ENCODE peak calls at places on chromosomes 1 and 21, in six cellular contexts. J, V, O, U, Y and S are unnamed samples.

GRCh38 chr21:45224189-45224938 is 63.3 kb downstream of the POFUT2 start:
- DNase-seq in J (no peak), Y (no peak), U (no peak), O (peak), V (peak), S (no peak)

GRCh38 chr1:93816970-93817738 is 61.9 kb downstream of the DNTTIP2 start:
- DNase-seq in V (peak), Y (no peak), O (no peak), J (no peak), U (no peak), S (no peak)

GRCh38 chr21:17731554-17731953 is 87.6 kb downstream of the C21orf91 start:
- DNase-seq in O (no peak), J (no peak), Y (no peak), U (no peak), V (no peak), S (no peak)

GRCh38 chr1:241714321-241715218 is 62.5 kb downstream of the WDR64 start:
- DNase-seq in J (no peak), V (no peak), U (no peak), O (no peak), Y (no peak), S (no peak)

GRCh38 chr1:14140800-14141526 is 441.0 kb downstream of the PRDM2 start:
- DNase-seq in U (no peak), V (peak), O (no peak), Y (peak), J (no peak), S (peak)

GRCh38 chr1:34332996-34333395 is 156.3 kb downstream of the C1orf94 start:
- DNase-seq in J (no peak), Y (no peak), O (no peak), U (no peak), V (no peak), S (no peak)

GRCh38 chr1:26759531-26759930 is 28.2 kb upstream of the PIGV start:
- DNase-seq in J (no peak), Y (no peak), O (no peak), U (no peak), V (no peak), S (no peak)

GRCh38 chr1:41515131-41515678 is 30.7 kb upstream of the EDN2 start:
- DNase-seq in O (no peak), Y (no peak), J (no peak), U (peak), V (peak), S (no peak)

GRCh38 chr1:30707412-30708360 is 15.7 kb downstream of the MATN1 start:
- DNase-seq in U (peak), O (peak), V (peak), Y (peak), J (peak), S (peak)

GRCh38 chr1:227059076-227059475 is 119.0 kb downstream of the COQ8A start:
- DNase-seq in J (no peak), V (no peak), O (no peak), Y (no peak), U (no peak), S (no peak)

GRCh38 chr1:71521655-71522264 is 440.9 kb upstream of the ZRANB2 start:
- DNase-seq in O (no peak), Y (peak), U (peak), V (peak), J (no peak), S (peak)

GRCh38 chr1:243903904-243904303 is 53.9 kb upstream of the AKT3 start:
- DNase-seq in J (no peak), V (peak), Y (no peak), U (no peak), O (no peak), S (no peak)

GRCh38 chr1:234369784-234370183 is 3.5 kb upstream of the COA6 start:
- DNase-seq in Y (no peak), U (peak), V (no peak), O (no peak), J (no peak), S (no peak)

GRCh38 chr1:231971397-231972233 is 345.0 kb downstream of the DISC1 start:
- DNase-seq in O (no peak), U (no peak), Y (no peak), V (no peak), J (no peak), S (no peak)

GRCh38 chr1:22398656-22399420 is 52.8 kb upstream of the ZBTB40 start:
- DNase-seq in J (no peak), O (no peak), Y (no peak), U (no peak), V (no peak), S (no peak)

GRCh38 chr1:186765446-186765845 is 63.3 kb upstream of the PLA2G4A start:
- DNase-seq in J (no peak), U (no peak), O (no peak), Y (no peak), V (no peak), S (no peak)

GRCh38 chr1:171566467-171566866 is 55.6 kb upstream of the MYOCOS start:
- DNase-seq in J (no peak), U (peak), V (no peak), O (no peak), Y (no peak), S (peak)

GRCh38 chr1:24294228-24294672 is 24.9 kb upstream of the GRHL3 start:
- DNase-seq in Y (no peak), O (no peak), V (peak), U (peak), J (no peak), S (peak)

GRCh38 chr1:212683357-212683722 is 16.3 kb downstream of the BATF3 start:
- DNase-seq in O (peak), J (peak), U (no peak), V (no peak), Y (no peak), S (no peak)

GRCh38 chr1:150065184-150065871 is 2.2 kb upstream of the VPS45 start:
- DNase-seq in V (no peak), O (no peak), U (no peak), Y (no peak), J (no peak), S (no peak)

GRCh38 chr1:34612091-34612631 is 142.7 kb upstream of the GJB5 start:
- DNase-seq in U (no peak), Y (no peak), O (no peak), J (no peak), V (no peak), S (no peak)

GRCh38 chr1:18452550-18452949 is 28.2 kb upstream of the KLHDC7A start:
- DNase-seq in J (no peak), V (peak), U (no peak), O (no peak), Y (peak), S (no peak)

GRCh38 chr1:67726224-67726623 is 41.2 kb downstream of the GADD45A start:
- DNase-seq in Y (no peak), O (no peak), U (no peak), J (no peak), V (no peak), S (no peak)

GRCh38 chr1:7550261-7550850 is 220.7 kb upstream of the VAMP3 start:
- DNase-seq in U (no peak), O (no peak), V (no peak), Y (no peak), J (no peak), S (no peak)

GRCh38 chr1:228010921-228011320 is 4.1 kb downstream of the WNT3A start:
- DNase-seq in Y (no peak), J (no peak), U (no peak), O (no peak), V (no peak), S (no peak)

GRCh38 chr1:95321516-95321915 is 87.5 kb downstream of the RWDD3 start:
- DNase-seq in Y (no peak), U (no peak), V (no peak), J (no peak), O (no peak), S (no peak)

GRCh38 chr1:240285541-240285940 is 193.9 kb downstream of the FMN2 start:
- DNase-seq in O (no peak), V (no peak), Y (no peak), J (no peak), U (no peak), S (no peak)

GRCh38 chr1:157034137-157034800 is 11.3 kb downstream of the ARHGEF11 start:
- DNase-seq in V (no peak), J (no peak), Y (no peak), O (no peak), U (no peak), S (no peak)

GRCh38 chr1:175628548-175629317 is 114.7 kb downstream of the TNR start:
- DNase-seq in V (no peak), J (no peak), O (no peak), Y (no peak), U (no peak), S (no peak)

GRCh38 chr1:183238071-183238470 is 52.0 kb downstream of the LAMC2 start:
- DNase-seq in V (no peak), J (no peak), Y (no peak), O (no peak), U (no peak), S (no peak)